ENCODE peak calls at places on chromosome 2, in four cellular contexts. One of them, this sample, is unnamed.

GRCh38 chr2:317501-318424 is 29.9 kb upstream of the ALKAL2 start:
- DNase-seq in K562: no peak
- DNase-seq in M059J: peak; percentile 70
- DNase-seq in endothelial cell: no peak
- DNase-seq in this sample: no peak

GRCh38 chr2:222523783-222524544 is 99.6 kb downstream of the SGPP2 start:
- DNase-seq in K562: no peak
- DNase-seq in M059J: no peak
- DNase-seq in endothelial cell: no peak
- DNase-seq in this sample: no peak

GRCh38 chr2:78654941-78655340 is 370.6 kb upstream of the REG3G start:
- DNase-seq in K562: no peak
- DNase-seq in M059J: no peak
- DNase-seq in endothelial cell: no peak
- DNase-seq in this sample: no peak

GRCh38 chr2:54579682-54580349 is 123.7 kb downstream of the SPTBN1 start:
- DNase-seq in K562: no peak
- DNase-seq in M059J: no peak
- DNase-seq in endothelial cell: no peak
- DNase-seq in this sample: peak; percentile 80

GRCh38 chr2:98771264-98771663 is 40.3 kb upstream of the MGAT4A start:
- DNase-seq in K562: no peak
- DNase-seq in M059J: no peak
- DNase-seq in endothelial cell: no peak
- DNase-seq in this sample: no peak

GRCh38 chr2:220293966-220294365 is 666.5 kb downstream of the SLC4A3 start:
- DNase-seq in K562: no peak
- DNase-seq in M059J: peak; percentile 38
- DNase-seq in endothelial cell: no peak
- DNase-seq in this sample: peak; percentile 22

GRCh38 chr2:222837643-222838056 is 23.2 kb upstream of the ACSL3 start:
- DNase-seq in K562: no peak
- DNase-seq in M059J: peak; percentile 75
- DNase-seq in endothelial cell: no peak
- DNase-seq in this sample: peak; percentile 91

GRCh38 chr2:226631187-226631586 is 168.4 kb downstream of the IRS1 start:
- DNase-seq in K562: no peak
- DNase-seq in M059J: no peak
- DNase-seq in endothelial cell: no peak
- DNase-seq in this sample: no peak

GRCh38 chr2:232850039-232850438 is 20.0 kb upstream of the SNORC start:
- DNase-seq in K562: no peak
- DNase-seq in M059J: no peak
- DNase-seq in endothelial cell: no peak
- DNase-seq in this sample: no peak

GRCh38 chr2:227766361-227766883 is 20.7 kb downstream of the SCYGR8 start:
- DNase-seq in K562: peak; percentile 57
- DNase-seq in M059J: peak; percentile 66
- DNase-seq in endothelial cell: peak; percentile 87
- DNase-seq in this sample: peak; percentile 70

GRCh38 chr2:240355001-240355891 is 80.2 kb upstream of the GPC1 start:
- DNase-seq in K562: no peak
- DNase-seq in M059J: peak; percentile 51
- DNase-seq in endothelial cell: no peak
- DNase-seq in this sample: peak; percentile 55

GRCh38 chr2:156455366-156455975 is 19.3 kb downstream of the GPD2 start:
- DNase-seq in K562: no peak
- DNase-seq in M059J: peak; percentile 68
- DNase-seq in endothelial cell: no peak
- DNase-seq in this sample: peak; percentile 91

GRCh38 chr2:26477911-26478253 is at the start of gene OTOF:
- DNase-seq in K562: no peak
- DNase-seq in M059J: peak; percentile 82
- DNase-seq in endothelial cell: no peak
- DNase-seq in this sample: no peak

GRCh38 chr2:127615511-127616166 is 30.3 kb upstream of the GPR17 start:
- DNase-seq in K562: no peak
- DNase-seq in M059J: peak; percentile 92
- DNase-seq in endothelial cell: no peak
- DNase-seq in this sample: peak; percentile 7

GRCh38 chr2:6780765-6781274 is 84.9 kb downstream of the CMPK2 start:
- DNase-seq in K562: no peak
- DNase-seq in M059J: peak; percentile 37
- DNase-seq in endothelial cell: peak; percentile 29
- DNase-seq in this sample: peak; percentile 6

GRCh38 chr2:226489765-226490164 is 309.9 kb downstream of the IRS1 start:
- DNase-seq in K562: no peak
- DNase-seq in M059J: peak; percentile 83
- DNase-seq in endothelial cell: no peak
- DNase-seq in this sample: peak; percentile 89

GRCh38 chr2:119823734-119824334 is 64.1 kb downstream of the PTPN4 start:
- DNase-seq in K562: peak; percentile 20
- DNase-seq in M059J: peak; percentile 35
- DNase-seq in endothelial cell: peak; percentile 20
- DNase-seq in this sample: peak; percentile 32

GRCh38 chr2:136530154-136530553 is 235.2 kb upstream of the THSD7B start:
- DNase-seq in K562: no peak
- DNase-seq in M059J: no peak
- DNase-seq in endothelial cell: no peak
- DNase-seq in this sample: no peak

GRCh38 chr2:227881866-227882517 is 10.6 kb downstream of the DAW1 start:
- DNase-seq in K562: no peak
- DNase-seq in M059J: peak; percentile 46
- DNase-seq in endothelial cell: no peak
- DNase-seq in this sample: peak; percentile 40

GRCh38 chr2:1378456-1379150 is 34.7 kb upstream of the TPO start:
- DNase-seq in K562: no peak
- DNase-seq in M059J: no peak
- DNase-seq in endothelial cell: no peak
- DNase-seq in this sample: no peak

GRCh38 chr2:225031599-225031998 is 10.7 kb downstream of the DOCK10 start:
- DNase-seq in K562: no peak
- DNase-seq in M059J: no peak
- DNase-seq in endothelial cell: no peak
- DNase-seq in this sample: no peak

GRCh38 chr2:6442252-6442651 is 423.5 kb downstream of the CMPK2 start:
- DNase-seq in K562: no peak
- DNase-seq in M059J: no peak
- DNase-seq in endothelial cell: no peak
- DNase-seq in this sample: no peak

GRCh38 chr2:36459725-36460137 is 104.2 kb downstream of the CRIM1 start:
- DNase-seq in K562: no peak
- DNase-seq in M059J: peak; percentile 85
- DNase-seq in endothelial cell: peak; percentile 52
- DNase-seq in this sample: peak; percentile 87

GRCh38 chr2:23200460-23201113 is 184.4 kb upstream of the KLHL29 start:
- DNase-seq in K562: no peak
- DNase-seq in M059J: no peak
- DNase-seq in endothelial cell: no peak
- DNase-seq in this sample: no peak

GRCh38 chr2:5759949-5760348 is 67.8 kb downstream of the SOX11 start:
- DNase-seq in K562: no peak
- DNase-seq in M059J: no peak
- DNase-seq in endothelial cell: no peak
- DNase-seq in this sample: no peak

GRCh38 chr2:108351889-108352288 is 25.9 kb upstream of the SULT1C4 start:
- DNase-seq in K562: no peak
- DNase-seq in M059J: no peak
- DNase-seq in endothelial cell: no peak
- DNase-seq in this sample: no peak

GRCh38 chr2:180572346-180572745 is 408.1 kb upstream of the UBE2E3 start:
- DNase-seq in K562: no peak
- DNase-seq in M059J: no peak
- DNase-seq in endothelial cell: no peak
- DNase-seq in this sample: peak; percentile 8

GRCh38 chr2:174664084-174664759 is 66.6 kb upstream of the WIPF1 start:
- DNase-seq in K562: no peak
- DNase-seq in M059J: peak; percentile 8
- DNase-seq in endothelial cell: no peak
- DNase-seq in this sample: no peak

GRCh38 chr2:72544554-72544953 is 281.3 kb downstream of the EXOC6B start:
- DNase-seq in K562: no peak
- DNase-seq in M059J: no peak
- DNase-seq in endothelial cell: no peak
- DNase-seq in this sample: no peak

GRCh38 chr2:230575640-230576324 is 136.9 kb upstream of the CAB39 start:
- DNase-seq in K562: peak; percentile 41
- DNase-seq in M059J: peak; percentile 18
- DNase-seq in endothelial cell: no peak
- DNase-seq in this sample: no peak

GRCh38 chr2:46737577-46737976 is 178.0 kb downstream of the MCFD2 start:
- DNase-seq in K562: no peak
- DNase-seq in M059J: peak; percentile 69
- DNase-seq in endothelial cell: no peak
- DNase-seq in this sample: peak; percentile 73

GRCh38 chr2:241833938-241834852 is 24.5 kb downstream of the PDCD1 start:
- DNase-seq in K562: no peak
- DNase-seq in M059J: no peak
- DNase-seq in endothelial cell: no peak
- DNase-seq in this sample: no peak

GRCh38 chr2:83462881-83463280 is 996.2 kb downstream of the SUCLG1 start:
- DNase-seq in K562: no peak
- DNase-seq in M059J: no peak
- DNase-seq in endothelial cell: no peak
- DNase-seq in this sample: no peak

GRCh38 chr2:102940684-102941083 is 178.9 kb downstream of the TMEM182 start:
- DNase-seq in K562: no peak
- DNase-seq in M059J: no peak
- DNase-seq in endothelial cell: no peak
- DNase-seq in this sample: no peak

This sample was measured in renal cortical epithelial cell.